ENCODE peak calls at places on chromosomes 12 and 14, in six cellular contexts. X is fibroblast of the aortic adventitia, P is AG09309, I is A549, G is K562, H is astrocyte of the spinal cord. T is an unnamed sample.

GRCh38 chr12:111664510-111664909 is 21.2 kb downstream of the BRAP start:
- DNase-seq in X (no peak), I (no peak), G (no peak), P (no peak), H (no peak), T (no peak)

GRCh38 chr12:89067436-89067835 is 284.9 kb downstream of the DUSP6 start:
- DNase-seq in X (peak), G (no peak), H (peak), I (peak), P (peak), T (peak)

GRCh38 chr12:103785243-103786031 is 55.6 kb downstream of the NT5DC3 start:
- DNase-seq in X (no peak), P (no peak), I (no peak), G (no peak), H (no peak), T (no peak)

GRCh38 chr14:92460916-92461579 is 52.5 kb upstream of the RIN3 start:
- DNase-seq in X (peak), P (peak), G (no peak), I (no peak), H (peak), T (peak)

GRCh38 chr12:65875635-65876034 is 51.4 kb downstream of the HMGA2 start:
- DNase-seq in G (no peak), H (peak), I (no peak), X (peak), P (no peak), T (no peak)

GRCh38 chr12:6336859-6337744 is 4.8 kb downstream of the TNFRSF1A start:
- DNase-seq in H (no peak), P (no peak), G (peak), X (no peak), I (no peak), T (no peak)

GRCh38 chr14:25049559-25050493 is at the start of gene STXBP6:
- DNase-seq in I (peak), H (peak), X (peak), G (no peak), P (no peak), T (peak)

GRCh38 chr14:69353168-69353567 is 44.9 kb downstream of the ERH start:
- DNase-seq in G (no peak), I (no peak), P (no peak), X (no peak), H (no peak), T (no peak)

GRCh38 chr12:86174188-86174587 is 82.0 kb downstream of the MGAT4C start:
- DNase-seq in X (no peak), H (no peak), I (no peak), G (no peak), P (no peak), T (no peak)

GRCh38 chr14:65173973-65174693 is 71.8 kb upstream of the MAX start:
- DNase-seq in H (peak), P (no peak), X (peak), G (no peak), I (no peak), T (no peak)

GRCh38 chr12:10101042-10101579 is 2.3 kb upstream of the CLEC1A start:
- DNase-seq in G (no peak), X (peak), I (no peak), H (peak), P (peak), T (peak)

GRCh38 chr14:85300119-85300518 is 229.8 kb upstream of the FLRT2 start:
- DNase-seq in H (no peak), I (no peak), X (no peak), G (no peak), P (no peak), T (no peak)

GRCh38 chr12:118354903-118355302 is 17.8 kb downstream of the TAOK3 start:
- DNase-seq in P (no peak), I (no peak), G (no peak), H (no peak), X (no peak), T (no peak)

GRCh38 chr12:118355838-118356237 is 16.9 kb downstream of the TAOK3 start:
- DNase-seq in H (no peak), I (no peak), P (no peak), G (no peak), X (no peak), T (no peak)

GRCh38 chr12:118358008-118358359 is 14.7 kb downstream of the TAOK3 start:
- DNase-seq in X (no peak), G (no peak), P (no peak), H (no peak), I (no peak), T (no peak)

GRCh38 chr12:118357327-118358007 is 15.2 kb downstream of the TAOK3 start:
- DNase-seq in I (peak), X (peak), H (peak), G (peak), P (no peak), T (peak)

DNA sequence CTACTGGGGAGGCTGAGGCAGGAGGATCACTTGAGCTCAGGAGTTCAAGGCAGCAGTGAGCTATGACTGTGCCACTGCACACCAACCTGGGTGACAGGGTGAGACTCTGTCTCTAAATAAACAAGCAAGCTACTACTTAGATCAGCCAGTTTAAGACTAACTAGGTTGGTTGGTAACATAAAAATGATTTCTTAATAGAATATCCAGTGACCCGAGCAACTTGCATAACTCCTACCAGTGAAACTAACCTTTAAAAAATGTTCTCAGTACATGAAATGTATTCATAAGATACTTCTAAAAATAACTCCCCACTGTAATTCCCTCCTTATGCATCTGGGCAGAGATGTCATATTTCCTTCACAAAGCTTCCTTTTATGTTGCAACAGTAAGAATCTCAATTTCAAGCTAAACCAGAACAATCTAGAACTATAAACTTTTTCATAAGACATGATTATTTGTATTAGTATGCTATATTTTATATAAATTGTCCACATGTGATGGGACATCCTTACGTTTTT is 15.8 kb downstream of the TAOK3 start:
- DNase-seq in X (peak), H (peak), G (no peak), P (peak), I (peak), T (peak)
- H3K4me3 ChIP-seq in X (no peak), H (no peak), G (peak), P (no peak), I (no peak), T (no peak)

DNA sequence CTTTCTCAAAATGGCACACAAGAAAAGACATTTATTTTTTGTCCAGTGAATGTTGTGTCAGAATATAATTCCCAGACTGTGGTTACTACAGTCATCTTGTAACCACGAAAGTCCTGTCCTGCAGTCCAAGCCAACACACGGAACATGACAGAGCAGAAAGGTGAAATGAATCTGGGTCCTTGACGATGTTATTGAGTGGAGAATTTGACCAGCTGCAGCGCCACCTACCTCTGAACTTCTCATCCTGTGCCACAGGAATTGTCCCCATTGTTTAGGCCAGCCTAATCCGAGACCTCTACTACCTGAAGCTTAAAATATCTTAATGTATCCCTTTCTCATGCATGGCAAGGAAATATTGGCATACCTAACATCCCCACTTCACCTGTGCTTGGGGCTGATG is 64.1 kb upstream of the OTX2 start:
- DNase-seq in I (peak), H (no peak), P (no peak), G (peak), X (no peak), T (no peak)
- TF ChIP-seq CTCF in I (peak), H (no peak), P (no peak), G (peak), X (no peak), T (no peak)

GRCh38 chr14:33791971-33792370 is 158.9 kb downstream of the EGLN3 start:
- DNase-seq in H (no peak), G (no peak), I (no peak), X (no peak), P (no peak), T (no peak)

GRCh38 chr14:33792387-33793368 is 158.2 kb downstream of the EGLN3 start:
- DNase-seq in X (peak), G (peak), P (peak), I (peak), H (peak), T (peak)

GRCh38 chr14:33794791-33795300 is 156.0 kb downstream of the EGLN3 start:
- DNase-seq in I (no peak), P (no peak), X (peak), G (no peak), H (peak), T (peak)

GRCh38 chr14:33796356-33796755 is 154.5 kb downstream of the EGLN3 start:
- DNase-seq in P (no peak), G (no peak), I (no peak), H (peak), X (peak), T (peak)

GRCh38 chr14:33793711-33794110 is 157.2 kb downstream of the EGLN3 start:
- DNase-seq in H (no peak), P (no peak), G (no peak), I (no peak), X (no peak), T (no peak)
- H3K4me3 ChIP-seq in H (no peak), P (no peak), G (no peak), I (no peak), X (no peak), T (no peak)

DNA sequence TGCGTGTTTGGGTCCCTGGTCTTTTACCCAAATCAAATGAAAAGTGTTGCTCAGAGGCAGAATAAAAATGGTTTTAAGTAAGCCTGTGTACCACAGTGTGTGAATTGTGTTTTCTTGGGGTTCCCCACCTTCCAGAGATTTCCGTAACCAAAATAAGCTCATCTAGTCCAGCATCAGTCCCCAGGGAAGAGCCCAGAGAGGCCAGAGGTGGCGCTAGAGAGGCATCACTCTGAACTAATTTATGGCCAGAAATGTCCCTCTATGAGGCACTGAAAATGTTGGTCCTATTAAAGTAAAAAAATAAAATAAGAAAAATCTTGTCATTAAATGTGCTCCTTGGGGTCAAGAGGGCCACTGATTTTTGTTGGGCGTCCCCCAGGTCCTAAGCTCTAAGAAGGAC is 24.9 kb upstream of the PRKAB1 start:
- DNase-seq in H (no peak), X (no peak), G (peak), P (no peak), I (no peak), T (no peak)
- TF ChIP-seq CTCF in H (peak), X (peak), G (peak), P (peak), I (no peak), T (no peak)

DNA sequence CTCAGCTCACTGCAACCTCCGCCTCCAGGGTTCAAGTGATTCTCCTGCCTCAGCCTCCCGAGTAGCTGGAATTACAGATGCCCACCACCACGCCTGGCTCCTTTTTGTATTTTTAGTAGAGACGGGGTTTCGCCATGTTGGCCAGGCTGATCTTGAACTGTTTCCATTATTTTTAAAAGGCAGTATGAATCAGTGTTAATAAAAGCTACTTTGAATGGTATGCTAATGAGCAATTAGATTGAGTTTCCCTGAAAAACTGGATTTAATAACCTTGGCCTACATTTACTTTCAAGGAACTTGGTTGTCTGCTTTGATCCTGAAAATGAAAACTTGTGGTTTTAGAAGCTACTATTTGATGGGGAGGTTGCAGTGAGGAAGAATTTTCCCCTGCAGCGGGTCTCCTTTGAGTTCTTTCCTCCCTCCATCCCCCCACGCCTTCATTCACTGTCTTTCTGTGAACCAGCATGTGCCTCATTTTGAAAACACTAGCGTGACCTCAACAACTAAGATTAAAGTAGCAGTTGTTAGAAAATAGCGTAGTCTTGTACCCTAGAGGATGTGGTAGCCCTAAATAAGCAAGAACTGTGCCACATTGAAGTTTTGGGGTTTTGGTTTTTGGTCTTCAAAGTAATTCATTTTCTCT is 17.8 kb upstream of the RPS6KA5 start:
- DNase-seq in G (no peak), I (no peak), H (no peak), P (no peak), X (no peak), T (no peak)
- H3K4me3 ChIP-seq in G (no peak), I (no peak), H (no peak), P (no peak), X (no peak), T (no peak)

GRCh38 chr12:124586756-124587155 is 19.3 kb upstream of the NCOR2 start:
- DNase-seq in I (no peak), X (no peak), H (no peak), G (no peak), P (no peak), T (no peak)
- TF ChIP-seq CTCF in I (no peak), X (no peak), H (no peak), G (no peak), P (no peak), T (no peak)

GRCh38 chr12:100913872-100914600 is 119.5 kb downstream of the ANO4 start:
- DNase-seq in P (peak), I (no peak), X (peak), H (no peak), G (no peak), T (peak)

GRCh38 chr12:100904270-100904669 is 109.7 kb downstream of the ANO4 start:
- DNase-seq in I (no peak), G (no peak), P (no peak), H (no peak), X (no peak), T (no peak)

GRCh38 chr12:100908501-100908900 is 113.9 kb downstream of the ANO4 start:
- DNase-seq in G (no peak), P (peak), I (no peak), H (peak), X (peak), T (peak)
- H3K4me3 ChIP-seq in G (no peak), P (no peak), I (no peak), H (no peak), X (no peak), T (no peak)

GRCh38 chr12:52759218-52759617 is 17.9 kb downstream of the KRT76 start:
- DNase-seq in I (no peak), X (no peak), P (no peak), G (no peak), H (no peak), T (no peak)
- TF ChIP-seq CTCF in I (no peak), X (no peak), P (no peak), G (no peak), H (no peak), T (no peak)

GRCh38 chr14:60178820-60179219 is 13.6 kb upstream of the DHRS7 start:
- DNase-seq in P (no peak), H (no peak), G (no peak), I (no peak), X (no peak), T (no peak)
- H3K4me3 ChIP-seq in P (no peak), H (no peak), G (no peak), I (no peak), X (no peak), T (no peak)

DNA sequence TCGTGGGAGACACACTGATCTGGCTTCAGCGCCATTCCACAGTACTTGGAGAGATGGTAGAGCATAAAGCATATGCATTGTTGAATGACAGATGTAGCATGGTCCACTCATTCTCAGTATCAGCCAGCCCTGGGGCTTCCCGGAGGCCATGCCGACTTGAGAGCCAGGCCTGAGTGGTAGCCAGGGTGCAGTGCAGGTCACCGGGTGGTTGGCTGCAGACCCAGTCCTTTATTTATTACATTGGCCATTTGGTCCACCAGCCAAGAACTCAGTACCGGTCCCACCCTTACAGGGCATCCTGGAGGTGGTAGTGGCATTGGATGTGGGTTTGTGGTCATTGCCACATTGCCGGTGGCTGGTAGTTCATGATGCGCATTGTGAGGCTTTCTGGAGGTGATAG is 121.6 kb upstream of the RTL1 start:
- DNase-seq in P (no peak), G (no peak), X (no peak), I (no peak), H (no peak), T (no peak)
- TF ChIP-seq CTCF in P (no peak), G (no peak), X (no peak), I (no peak), H (no peak), T (no peak)